ENCODE peak calls at places on chromosomes 16 and 17, in four cellular contexts. One of them, this sample, is unnamed. For H3K79me1, the result is how much of the 10 kb centered on the place peaks cover.

GRCh38 chr17:19370493-19370960 is 7.8 kb upstream of the MAPK7 start:
- DNase-seq in IMR-90: no peak
- DNase-seq in H1: no peak
- DNase-seq in mesendoderm: no peak
- DNase-seq in this sample: no peak

GRCh38 chr16:23081675-23082119 is 67.6 kb downstream of the USP31 start:
- DNase-seq in H1: no peak
- DNase-seq in mesendoderm: peak
- DNase-seq in IMR-90: peak
- DNase-seq in this sample: no peak

GRCh38 chr16:30710971-30711370 is 12.0 kb downstream of the SRCAP start:
- DNase-seq in mesendoderm: no peak
- DNase-seq in H1: no peak
- DNase-seq in IMR-90: peak
- DNase-seq in this sample: no peak

GRCh38 chr16:81697321-81697885 is 81.7 kb upstream of the PLCG2 start:
- DNase-seq in IMR-90: peak
- DNase-seq in H1: peak
- DNase-seq in mesendoderm: peak
- DNase-seq in this sample: peak

GRCh38 chr17:28227278-28228108 is 91.5 kb upstream of the TMEM97 start:
- DNase-seq in IMR-90: no peak
- DNase-seq in H1: peak
- DNase-seq in mesendoderm: peak
- DNase-seq in this sample: peak

GRCh38 chr16:78987676-78988075 is 612.9 kb downstream of the MAF start:
- DNase-seq in H1: no peak
- DNase-seq in IMR-90: no peak
- DNase-seq in mesendoderm: no peak
- DNase-seq in this sample: no peak

GRCh38 chr17:54738496-54738895 is 162.2 kb upstream of the TOM1L1 start:
- DNase-seq in mesendoderm: no peak
- DNase-seq in H1: no peak
- DNase-seq in IMR-90: no peak
- DNase-seq in this sample: no peak

GRCh38 chr16:89014611-89015230 is 37.7 kb upstream of the CBFA2T3 start:
- DNase-seq in IMR-90: no peak
- DNase-seq in mesendoderm: no peak
- DNase-seq in H1: no peak
- DNase-seq in this sample: no peak

GRCh38 chr17:17223736-17224135 is 13.2 kb downstream of the FLCN start:
- DNase-seq in mesendoderm: no peak
- DNase-seq in IMR-90: no peak
- DNase-seq in H1: no peak
- DNase-seq in this sample: no peak

GRCh38 chr16:84175351-84176081 is 11.3 kb downstream of the TAF1C start:
- DNase-seq in IMR-90: peak
- DNase-seq in H1: peak
- DNase-seq in mesendoderm: peak
- DNase-seq in this sample: peak

GRCh38 chr17:78557598-78558039 is 19.6 kb downstream of the DNAH17 start:
- DNase-seq in IMR-90: peak
- DNase-seq in H1: no peak
- DNase-seq in mesendoderm: peak
- DNase-seq in this sample: no peak

GRCh38 chr16:21339927-21340326 is 61.8 kb upstream of the CRYM start:
- DNase-seq in mesendoderm: no peak
- DNase-seq in IMR-90: no peak
- DNase-seq in H1: no peak
- DNase-seq in this sample: no peak

GRCh38 chr16:85462405-85463227 is 150.5 kb upstream of the GSE1 start:
- DNase-seq in mesendoderm: peak
- DNase-seq in IMR-90: no peak
- DNase-seq in H1: no peak
- DNase-seq in this sample: no peak

GRCh38 chr17:40530988-40531971 is 29.9 kb upstream of the TNS4 start:
- DNase-seq in mesendoderm: no peak
- DNase-seq in IMR-90: no peak
- DNase-seq in H1: no peak
- DNase-seq in this sample: no peak

GRCh38 chr16:2515180-2515803 is 1.5 kb downstream of the ATP6V0C start:
- DNase-seq in mesendoderm: no peak
- DNase-seq in IMR-90: no peak
- DNase-seq in H1: no peak
- DNase-seq in this sample: no peak

GRCh38 chr16:66293207-66293735 is 73.2 kb upstream of the CDH5 start:
- DNase-seq in mesendoderm: no peak
- DNase-seq in IMR-90: no peak
- DNase-seq in H1: no peak
- DNase-seq in this sample: peak

GRCh38 chr16:85269165-85269564 is 156.9 kb upstream of the CIBAR2 start:
- DNase-seq in IMR-90: no peak
- DNase-seq in mesendoderm: no peak
- DNase-seq in H1: no peak
- DNase-seq in this sample: no peak

GRCh38 chr16:88835383-88835782 is 21.4 kb downstream of the GALNS start:
- DNase-seq in mesendoderm: no peak
- DNase-seq in H1: no peak
- DNase-seq in IMR-90: no peak
- DNase-seq in this sample: no peak

GRCh38 chr17:40509626-40510327 is 8.4 kb upstream of the TNS4 start:
- DNase-seq in IMR-90: no peak
- DNase-seq in H1: no peak
- DNase-seq in mesendoderm: no peak
- DNase-seq in this sample: no peak

GRCh38 chr17:65053354-65053881 is 3.1 kb downstream of the GNA13 start:
- DNase-seq in mesendoderm: no peak
- DNase-seq in H1: no peak
- DNase-seq in IMR-90: no peak
- DNase-seq in this sample: no peak

GRCh38 chr17:2025622-2026309 is 632 bp upstream of the RTN4RL1 start:
- DNase-seq in IMR-90: peak
- DNase-seq in mesendoderm: peak
- DNase-seq in H1: peak
- DNase-seq in this sample: peak

GRCh38 chr16:23403547-23403946 is 49.4 kb downstream of the COG7 start:
- DNase-seq in H1: no peak
- DNase-seq in mesendoderm: no peak
- DNase-seq in IMR-90: no peak
- DNase-seq in this sample: no peak

GRCh38 chr17:32876414-32877163 is at the start of gene MYO1D:
- DNase-seq in mesendoderm: peak
- DNase-seq in IMR-90: no peak
- DNase-seq in H1: peak
- DNase-seq in this sample: peak

GRCh38 chr16:90048347-90048722 is 28.8 kb downstream of the PRDM7 start:
- DNase-seq in H1: no peak
- DNase-seq in IMR-90: no peak
- DNase-seq in mesendoderm: no peak
- DNase-seq in this sample: no peak

GRCh38 chr16:67311607-67312449 is 14.7 kb downstream of the KCTD19 start:
- DNase-seq in IMR-90: peak
- DNase-seq in mesendoderm: no peak
- DNase-seq in H1: no peak
- DNase-seq in this sample: no peak

GRCh38 chr16:57764341-57765159 is 29.0 kb downstream of the KATNB1 start:
- DNase-seq in mesendoderm: peak
- DNase-seq in H1: peak
- DNase-seq in IMR-90: peak
- DNase-seq in this sample: peak

DNA sequence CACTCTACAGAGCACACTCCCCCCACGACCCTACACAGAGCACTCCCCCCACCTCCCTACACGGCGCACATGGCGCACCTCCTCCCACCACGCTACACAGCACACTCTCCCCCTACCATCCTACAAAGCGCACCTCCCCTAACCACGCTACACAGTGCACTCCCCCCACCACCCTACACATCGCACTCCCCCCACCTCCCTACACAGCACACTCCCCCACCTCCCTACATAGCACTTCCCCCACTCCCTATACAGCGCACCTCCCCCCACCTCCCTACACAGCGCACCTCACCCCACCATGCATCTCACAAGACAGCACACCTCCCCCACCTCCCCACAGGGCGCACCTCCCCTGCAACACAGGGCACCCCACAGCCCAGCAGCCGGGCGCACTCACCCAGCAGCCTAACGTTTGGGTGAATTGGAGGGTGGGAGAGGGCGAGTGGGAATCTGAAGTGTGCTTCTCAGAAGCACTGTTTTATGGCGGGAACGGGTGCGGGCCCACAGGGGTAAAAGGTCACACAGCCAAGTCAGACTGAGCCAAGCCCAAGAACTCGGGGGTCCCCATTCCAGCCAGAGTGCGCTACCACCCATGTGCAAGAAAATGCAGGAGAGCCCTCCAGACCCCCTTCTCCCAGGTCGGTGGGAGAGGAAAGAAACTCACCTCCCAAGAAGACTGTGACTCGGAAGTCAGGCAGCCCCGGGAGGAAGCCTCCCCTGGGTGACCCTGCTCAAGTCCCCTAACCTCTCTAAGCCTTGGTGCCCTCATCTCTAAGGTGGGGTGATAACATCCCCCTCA is 10.1 kb downstream of the KNOP1 start:
- DNase-seq in H1: no peak
- DNase-seq in mesendoderm: no peak
- DNase-seq in IMR-90: no peak
- DNase-seq in this sample: no peak
- H3K79me1 ChIP-seq in H1: under half
- H3K79me1 ChIP-seq in mesendoderm: under half
- H3K79me1 ChIP-seq in IMR-90: under half
- H3K79me1 ChIP-seq in this sample: under half

GRCh38 chr16:24440296-24440695 is 99.1 kb upstream of the RBBP6 start:
- DNase-seq in IMR-90: no peak
- DNase-seq in H1: no peak
- DNase-seq in mesendoderm: no peak
- DNase-seq in this sample: no peak
- H4K5ac ChIP-seq in IMR-90: no peak
- H4K5ac ChIP-seq in H1: no peak
- H4K5ac ChIP-seq in mesendoderm: no peak
- H4K5ac ChIP-seq in this sample: no peak

DNA sequence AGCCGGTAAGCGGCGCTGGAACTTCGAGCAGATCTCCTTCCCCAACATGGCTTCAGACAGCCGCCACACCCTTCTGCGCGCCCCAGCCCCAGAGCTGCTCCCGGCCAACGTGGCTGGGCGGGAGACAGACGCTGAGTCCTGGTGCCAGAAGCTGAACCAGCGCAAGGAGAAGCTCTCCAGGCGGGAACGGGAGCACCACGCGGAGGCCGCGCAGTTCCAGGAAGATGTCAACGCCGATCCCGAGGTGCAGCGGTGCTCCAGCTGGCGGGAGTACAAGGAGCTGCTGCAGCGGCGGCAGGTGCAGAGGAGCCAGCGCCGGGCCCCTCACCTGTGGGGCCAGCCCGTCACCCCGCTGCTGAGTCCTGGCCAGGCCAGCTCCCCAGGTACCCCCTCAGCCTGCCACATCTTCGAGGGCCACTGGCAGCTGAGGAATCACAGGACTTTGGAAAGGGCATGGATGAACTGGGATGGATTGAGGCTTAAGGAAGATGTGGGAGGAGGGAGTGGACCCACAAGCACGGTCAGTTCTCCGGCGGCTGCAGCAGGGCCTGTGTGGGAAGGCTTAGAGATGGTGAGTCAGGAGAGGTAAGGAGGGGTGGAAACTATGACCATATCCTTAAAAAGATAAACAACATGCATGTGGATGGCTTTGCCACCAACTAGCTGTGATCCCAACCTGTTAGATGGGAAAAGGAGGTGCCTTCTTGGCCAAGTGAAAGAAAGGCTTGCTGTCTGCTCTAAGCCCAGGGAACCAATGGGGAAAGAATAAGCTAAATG is 3.4 kb upstream of the LLGL2 start:
- DNase-seq in IMR-90: peak
- DNase-seq in H1: no peak
- DNase-seq in mesendoderm: no peak
- DNase-seq in this sample: no peak
- H3K79me1 ChIP-seq in IMR-90: under half
- H3K79me1 ChIP-seq in H1: under half
- H3K79me1 ChIP-seq in mesendoderm: under half
- H3K79me1 ChIP-seq in this sample: under half

GRCh38 chr17:82428546-82428945 is 10.2 kb upstream of the OGFOD3 start:
- DNase-seq in mesendoderm: no peak
- DNase-seq in IMR-90: no peak
- DNase-seq in H1: no peak
- DNase-seq in this sample: no peak

GRCh38 chr17:82419471-82419995 is 1.1 kb upstream of the OGFOD3 start:
- DNase-seq in IMR-90: no peak
- DNase-seq in mesendoderm: no peak
- DNase-seq in H1: no peak
- DNase-seq in this sample: no peak

GRCh38 chr17:82429824-82430223 is 11.4 kb upstream of the OGFOD3 start:
- DNase-seq in IMR-90: no peak
- DNase-seq in mesendoderm: no peak
- DNase-seq in H1: no peak
- DNase-seq in this sample: no peak

GRCh38 chr17:82424001-82424862 is 5.8 kb upstream of the OGFOD3 start:
- DNase-seq in mesendoderm: peak
- DNase-seq in IMR-90: peak
- DNase-seq in H1: peak
- DNase-seq in this sample: peak

GRCh38 chr17:82424863-82425159 is 6.4 kb upstream of the OGFOD3 start:
- DNase-seq in mesendoderm: no peak
- DNase-seq in H1: no peak
- DNase-seq in IMR-90: no peak
- DNase-seq in this sample: no peak
- H4K5ac ChIP-seq in mesendoderm: no peak
- H4K5ac ChIP-seq in H1: no peak
- H4K5ac ChIP-seq in IMR-90: no peak
- H4K5ac ChIP-seq in this sample: no peak

DNA sequence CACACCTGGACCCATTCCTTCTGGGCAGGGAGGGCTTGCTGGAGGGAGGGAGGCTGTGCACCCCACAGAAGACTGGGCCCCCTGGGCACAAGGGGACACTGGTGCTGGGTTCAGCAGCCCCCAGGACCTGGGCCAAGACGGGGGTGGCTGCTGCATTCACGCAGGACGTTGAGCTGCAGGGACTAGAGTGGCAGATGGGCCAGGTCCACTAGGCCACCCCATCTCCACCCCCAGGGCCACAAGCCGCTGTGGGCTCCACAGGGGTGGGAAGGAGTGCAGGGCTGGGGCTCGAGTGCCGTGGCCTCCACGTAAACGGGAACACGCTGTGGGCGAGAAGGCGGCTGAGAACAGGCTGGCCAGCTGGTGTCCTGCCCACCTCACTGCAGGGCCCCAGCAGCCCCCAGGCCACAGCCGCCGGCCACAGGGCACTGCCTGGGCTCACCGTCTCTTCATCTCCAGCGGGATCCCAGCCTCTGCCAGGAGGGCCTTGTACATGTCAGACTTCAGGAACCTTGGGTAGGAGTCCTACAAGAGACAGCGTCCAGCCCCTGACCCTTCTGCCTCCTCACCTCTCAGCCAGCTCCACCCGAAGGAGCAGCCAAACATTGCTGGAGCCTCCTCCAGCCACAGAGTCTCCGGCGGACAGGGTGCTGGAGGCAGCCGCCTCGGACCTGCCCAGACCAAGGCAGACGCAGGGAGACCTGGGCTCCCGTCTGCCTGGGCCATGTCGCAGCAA is 6.5 kb downstream of the RGS11 start:
- DNase-seq in H1: no peak
- DNase-seq in mesendoderm: no peak
- DNase-seq in IMR-90: no peak
- DNase-seq in this sample: peak
- H3K79me1 ChIP-seq in H1: under half
- H3K79me1 ChIP-seq in mesendoderm: under half
- H3K79me1 ChIP-seq in IMR-90: under half
- H3K79me1 ChIP-seq in this sample: under half

This sample was measured in H9.